ENCODE peak calls at places on chromosomes 13 and 19, in seven cellular contexts. S is left kidney; B is body of pancreas; J is gastrocnemius medialis; L is hepatic stellate cell; G is activated CD4-positive, alpha-beta memory T cell treated with anti-CD3 and anti-CD28 coated beads for 36 hours; N is left lung. E is an unnamed sample.

GRCh38 chr13:50081106-50081898 is 66.1 kb downstream of the KCNRG start:
- DNase-seq in S (peak), B (peak), J (peak), L (peak), G (peak), N (peak), E (peak)

GRCh38 chr13:29852464-29853054 is 2.1 kb upstream of the UBL3 start:
- DNase-seq in S (no peak), B (no peak), J (no peak), L (no peak), G (no peak), N (no peak), E (no peak)

GRCh38 chr13:20772401-20773131 is 1.2 kb downstream of the EEF1AKMT1 start:
- DNase-seq in S (peak), B (no peak), J (no peak), L (no peak), G (peak), N (no peak), E (no peak)

GRCh38 chr13:50334092-50334778 is 319.0 kb downstream of the KCNRG start:
- DNase-seq in S (peak), B (no peak), J (no peak), L (no peak), G (no peak), N (peak), E (no peak)

GRCh38 chr13:77952276-77952675 is 33.6 kb upstream of the EDNRB start:
- DNase-seq in S (no peak), B (no peak), J (no peak), L (no peak), G (no peak), N (no peak), E (peak)

GRCh38 chr13:51682691-51683090 is 98.4 kb downstream of the WDFY2 start:
- DNase-seq in S (no peak), B (no peak), J (no peak), L (no peak), G (no peak), N (no peak), E (no peak)

GRCh38 chr19:44512326-44513298 is 12.3 kb upstream of the ZNF180 start:
- DNase-seq in S (peak), B (no peak), J (no peak), L (peak), G (peak), N (no peak), E (peak)

GRCh38 chr19:37867831-37868230 is 38.6 kb downstream of the WDR87 start:
- DNase-seq in S (no peak), B (no peak), J (no peak), L (no peak), G (no peak), N (no peak), E (no peak)

GRCh38 chr19:51359294-51359693 is 6.9 kb downstream of the ETFB start:
- DNase-seq in S (no peak), B (no peak), J (no peak), L (peak), G (no peak), N (peak), E (no peak)

GRCh38 chr13:78787189-78787588 is 128.2 kb upstream of the OBI1 start:
- DNase-seq in S (peak), B (no peak), J (no peak), L (no peak), G (no peak), N (no peak), E (no peak)

GRCh38 chr13:24274452-24274971 is 34.9 kb upstream of the C1QTNF9 start:
- DNase-seq in S (peak), B (no peak), J (no peak), L (no peak), G (peak), N (peak), E (no peak)

GRCh38 chr13:91863699-91864098 is 465.3 kb downstream of the GPC5 start:
- DNase-seq in S (no peak), B (no peak), J (no peak), L (no peak), G (no peak), N (no peak), E (no peak)

GRCh38 chr13:75151081-75151643 is 330.8 kb downstream of the TBC1D4 start:
- DNase-seq in S (no peak), B (no peak), J (no peak), L (peak), G (no peak), N (no peak), E (no peak)

GRCh38 chr13:49240017-49240416 is 7.7 kb upstream of the CDADC1 start:
- DNase-seq in S (peak), B (no peak), J (no peak), L (no peak), G (peak), N (no peak), E (peak)

E was measured in GM23338.